ENCODE peak calls at places on chromosomes 5 and 9, in five cellular contexts. R is MM.1S, A is choroid plexus epithelial cell, H is DND-41, S is left ventricle myocardium inferior. I is an unnamed sample.

GRCh38 chr5:6525910-6526309 is 77.3 kb downstream of the UBE2QL1 start:
- DNase-seq in R (peak), A (peak), S (no peak), H (no peak), I (no peak)

GRCh38 chr5:2130361-2130760 is 247.6 kb upstream of the IRX4 start:
- DNase-seq in A (no peak), H (no peak), S (no peak), R (no peak), I (no peak)

GRCh38 chr9:126407125-126407870 is 80.7 kb downstream of the MVB12B start:
- DNase-seq in A (no peak), S (no peak), H (no peak), R (no peak), I (no peak)

GRCh38 chr9:125696106-125696647 is 10.8 kb downstream of the MAPKAP1 start:
- DNase-seq in R (no peak), A (no peak), H (no peak), S (no peak), I (no peak)

GRCh38 chr9:25964239-25964638 is 286.0 kb upstream of the TUSC1 start:
- DNase-seq in A (peak), H (peak), S (no peak), R (peak), I (peak)

GRCh38 chr9:131885144-131885609 is 145.3 kb upstream of the RAPGEF1 start:
- DNase-seq in R (no peak), S (no peak), A (no peak), H (no peak), I (no peak)

GRCh38 chr5:138000102-138000723 is 32.7 kb downstream of the FAM13B start:
- DNase-seq in R (no peak), H (no peak), A (peak), S (no peak), I (peak)

GRCh38 chr9:126722252-126722921 is 82.5 kb upstream of the ZBTB43 start:
- DNase-seq in A (peak), H (peak), R (peak), S (peak), I (peak)

GRCh38 chr5:79512692-79513518 is 1.0 kb downstream of the HOMER1 start:
- DNase-seq in S (no peak), H (no peak), R (no peak), A (peak), I (peak)

GRCh38 chr9:105994970-105995369 is 300.6 kb downstream of the TMEM38B start:
- DNase-seq in R (no peak), H (no peak), S (no peak), A (no peak), I (peak)

GRCh38 chr9:134778841-134779411 is 101.7 kb upstream of the FCN2 start:
- DNase-seq in A (peak), R (no peak), S (peak), H (no peak), I (no peak)

GRCh38 chr9:107600060-107600573 is 110.5 kb upstream of the KLF4 start:
- DNase-seq in A (no peak), S (no peak), R (no peak), H (no peak), I (no peak)

GRCh38 chr5:6710551-6711318 is 2.5 kb upstream of the TENT4A start:
- DNase-seq in H (no peak), A (no peak), R (no peak), S (no peak), I (no peak)

GRCh38 chr5:177043958-177044357 is 21.5 kb downstream of the ZNF346 start:
- DNase-seq in H (no peak), A (no peak), R (no peak), S (no peak), I (no peak)

GRCh38 chr5:97229688-97230285 is 46.7 kb upstream of the RIOK2 start:
- DNase-seq in A (peak), S (no peak), H (no peak), R (no peak), I (no peak)

GRCh38 chr9:19231126-19232035 is 888 bp downstream of the DENND4C start:
- DNase-seq in H (peak), A (peak), R (peak), S (no peak), I (peak)

GRCh38 chr5:93273176-93273575 is 307.8 kb downstream of the NR2F1-AS1 start:
- DNase-seq in H (no peak), A (peak), R (no peak), S (no peak), I (peak)

GRCh38 chr9:117725426-117725887 is 21.3 kb downstream of the TLR4 start:
- DNase-seq in S (no peak), A (peak), R (no peak), H (no peak), I (no peak)

GRCh38 chr9:128118472-128118857 is 9.1 kb downstream of the PTGES2 start:
- DNase-seq in S (no peak), H (no peak), R (no peak), A (no peak), I (peak)

GRCh38 chr5:82815871-82816270 is 261.3 kb downstream of the TMEM167A start:
- DNase-seq in R (no peak), A (peak), S (no peak), H (no peak), I (no peak)

GRCh38 chr9:81814794-81815464 is 113.3 kb upstream of the SPATA31D4 start:
- DNase-seq in H (no peak), S (no peak), A (no peak), R (peak), I (no peak)

GRCh38 chr5:9519537-9519936 is 26.3 kb downstream of the SEMA5A start:
- DNase-seq in S (no peak), A (peak), R (no peak), H (no peak), I (no peak)

GRCh38 chr9:106693546-106693945 is 169.4 kb upstream of the ZNF462 start:
- DNase-seq in A (peak), S (no peak), R (no peak), H (no peak), I (no peak)

GRCh38 chr9:106869028-106869427 is 6.1 kb downstream of the ZNF462 start:
- DNase-seq in H (no peak), A (no peak), R (no peak), S (no peak), I (no peak)

GRCh38 chr5:51382508-51382758 is 815 bp upstream of the ISL1 start:
- DNase-seq in H (no peak), A (no peak), R (no peak), S (no peak), I (peak)

GRCh38 chr5:164335837-164336236 is 830.4 kb downstream of the MAT2B start:
- DNase-seq in A (peak), H (no peak), R (no peak), S (no peak), I (peak)

GRCh38 chr5:154830596-154830995 is 19.8 kb downstream of the FAXDC2 start:
- DNase-seq in A (no peak), S (no peak), R (no peak), H (no peak), I (peak)

GRCh38 chr9:91884153-91884552 is 65.9 kb downstream of the ROR2 start:
- DNase-seq in H (no peak), R (no peak), S (no peak), A (no peak), I (no peak)

GRCh38 chr9:91884746-91885687 is 65.0 kb downstream of the ROR2 start:
- DNase-seq in S (no peak), H (no peak), R (no peak), A (peak), I (no peak)

GRCh38 chr9:91886433-91887031 is 63.5 kb downstream of the ROR2 start:
- DNase-seq in S (no peak), R (no peak), A (peak), H (no peak), I (no peak)

GRCh38 chr9:91883503-91883902 is 66.5 kb downstream of the ROR2 start:
- DNase-seq in H (no peak), A (no peak), R (no peak), S (no peak), I (no peak)

DNA sequence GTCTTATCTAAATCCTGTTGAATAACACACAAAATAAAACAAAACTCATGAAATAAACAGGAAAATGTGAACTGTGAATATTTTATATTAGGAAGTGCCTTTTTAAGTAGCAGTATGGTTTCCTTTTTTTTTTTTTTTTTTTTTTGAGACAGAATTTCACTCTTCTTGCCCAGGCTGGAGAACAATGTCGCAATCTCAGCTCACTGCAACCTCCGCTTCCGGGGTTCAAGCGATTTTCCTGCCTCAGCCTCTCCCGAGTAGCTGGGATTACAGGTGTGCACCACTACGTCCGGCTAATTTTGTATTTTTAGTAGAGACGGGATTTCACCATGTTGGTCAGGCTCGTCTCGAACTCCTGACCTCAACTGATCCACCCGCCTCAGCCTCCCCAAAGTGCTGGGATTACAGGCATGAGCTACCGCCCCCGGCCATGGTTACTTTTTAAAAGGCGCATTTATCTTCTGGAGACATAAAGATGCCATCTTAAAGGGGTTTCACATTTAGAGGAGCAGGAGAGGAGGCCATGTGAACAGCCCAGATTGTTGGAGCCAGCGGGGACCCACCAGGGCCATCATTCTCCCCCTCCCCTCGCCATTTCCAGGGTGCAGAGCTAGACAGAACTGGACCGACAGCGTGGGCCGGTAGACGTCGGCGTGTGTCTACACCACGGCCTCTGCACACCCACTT is 64.1 kb downstream of the ROR2 start:
- DNase-seq in R (no peak), H (no peak), S (no peak), A (no peak), I (no peak)
- H3K4me3 ChIP-seq in R (no peak), H (no peak), S (no peak), A (peak), I (no peak)

GRCh38 chr5:171543486-171543885 is 124.0 kb downstream of the FGF18 start:
- DNase-seq in R (no peak), A (no peak), S (no peak), H (no peak), I (peak)
- TF ChIP-seq CTCF in R (no peak), A (no peak), S (no peak), H (no peak), I (no peak)

DNA sequence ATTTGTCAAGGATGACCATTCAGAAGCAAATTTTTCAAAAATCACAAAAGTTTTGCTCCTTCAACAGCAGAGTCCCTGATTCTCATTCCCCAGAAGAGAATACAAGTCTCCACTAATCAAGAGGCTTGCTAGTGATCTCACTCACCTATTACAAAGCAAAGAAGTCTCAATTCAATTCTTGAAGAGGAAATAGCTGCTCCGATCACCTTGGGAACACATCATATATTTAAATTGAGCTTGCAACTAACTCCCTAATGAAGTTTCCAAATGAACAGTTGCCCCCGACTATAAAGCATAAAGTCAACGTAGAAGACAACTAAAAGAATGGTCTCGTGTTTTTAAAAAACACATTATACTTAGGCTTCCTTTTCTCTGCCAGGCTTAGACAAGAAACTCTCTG is 1.6 kb downstream of the LIFR start:
- DNase-seq in H (no peak), R (no peak), A (no peak), S (no peak), I (no peak)
- H3K4me3 ChIP-seq in H (no peak), R (no peak), A (peak), S (peak), I (no peak)

DNA sequence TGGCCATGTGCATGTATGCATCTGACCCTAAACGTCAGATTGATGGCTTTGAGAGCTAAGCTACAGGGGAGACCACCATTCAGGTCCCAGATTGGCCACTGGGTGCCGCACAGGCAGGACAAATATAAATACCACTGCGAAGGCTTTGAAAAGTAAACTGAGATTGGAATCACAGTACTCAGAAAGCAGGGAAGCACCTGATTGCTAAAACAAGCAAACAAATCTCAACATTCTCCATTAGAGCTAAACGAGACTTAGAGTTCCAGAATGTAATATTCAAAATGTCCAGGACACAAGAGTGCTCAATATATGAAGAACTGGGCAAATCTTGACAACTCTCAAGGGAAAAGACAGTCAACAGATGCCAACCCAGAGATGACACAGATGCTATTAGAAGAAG is 61.0 kb upstream of the GFPT2 start:
- DNase-seq in H (no peak), A (no peak), R (no peak), S (no peak), I (no peak)
- TF ChIP-seq CTCF in H (no peak), A (no peak), R (no peak), S (no peak), I (no peak)

DNA sequence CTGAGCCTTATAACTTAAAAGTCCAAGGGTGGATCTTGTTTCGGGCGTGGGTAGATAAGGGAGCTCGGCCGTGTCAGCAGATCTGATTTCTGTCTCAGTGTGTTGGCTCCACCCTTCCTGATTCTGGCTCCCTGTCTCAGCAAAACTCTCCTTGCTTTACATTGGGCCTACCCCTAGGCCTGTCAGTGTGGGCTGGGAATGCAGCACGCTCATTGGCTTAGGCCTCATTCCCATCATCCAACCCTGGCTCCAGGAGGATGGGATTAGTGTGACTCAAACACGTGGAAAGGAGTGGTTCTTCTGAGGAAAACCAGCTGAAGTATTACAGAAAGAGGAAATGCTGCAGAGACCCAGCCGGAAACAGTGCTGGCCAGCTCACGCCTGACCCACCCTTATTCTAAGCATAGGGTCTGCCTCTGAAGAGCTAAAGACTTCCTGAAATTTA is 59.9 kb downstream of the ZFAND5 start:
- DNase-seq in H (no peak), A (peak), S (peak), R (peak), I (peak)
- H3K4me3 ChIP-seq in H (no peak), A (peak), S (peak), R (no peak), I (no peak)

GRCh38 chr9:137236238-137236935 is 4.7 kb upstream of the TUBB4B start:
- DNase-seq in H (peak), R (peak), A (peak), S (peak), I (peak)

GRCh38 chr9:137236936-137237421 is 4.1 kb upstream of the TUBB4B start:
- DNase-seq in A (no peak), R (no peak), S (no peak), H (no peak), I (no peak)

GRCh38 chr9:137235424-137236237 is 4.9 kb downstream of the SLC34A3 start:
- DNase-seq in H (no peak), R (no peak), S (no peak), A (no peak), I (no peak)

GRCh38 chr9:137240321-137240840 is 706 bp upstream of the TUBB4B start:
- DNase-seq in H (peak), R (peak), A (peak), S (peak), I (peak)

GRCh38 chr9:137237759-137238726 is 3.0 kb upstream of the TUBB4B start:
- DNase-seq in R (no peak), A (no peak), S (no peak), H (no peak), I (no peak)
- TF ChIP-seq CTCF in R (no peak), A (no peak), S (no peak), H (no peak), I (no peak)

GRCh38 chr5:160420331-160420610 is 1.4 kb upstream of the PTTG1 start:
- DNase-seq in R (peak), A (no peak), S (no peak), H (no peak), I (no peak)

GRCh38 chr5:160419458-160420330 is 813 bp upstream of the SLU7 start:
- DNase-seq in S (no peak), A (no peak), H (no peak), R (no peak), I (no peak)

GRCh38 chr5:160421625-160422258 is at the start of gene PTTG1:
- DNase-seq in H (peak), R (peak), S (peak), A (peak), I (peak)

GRCh38 chr5:160418561-160419457 is at the start of gene SLU7:
- DNase-seq in R (peak), A (peak), H (peak), S (peak), I (peak)

GRCh38 chr5:160423025-160423554 is 1.4 kb downstream of the PTTG1 start:
- DNase-seq in R (no peak), S (no peak), H (no peak), A (no peak), I (peak)
- H3K4me3 ChIP-seq in R (peak), S (no peak), H (peak), A (no peak), I (peak)

GRCh38 chr9:37369671-37370070 is 52.8 kb upstream of the GRHPR start:
- DNase-seq in A (no peak), S (no peak), H (no peak), R (no peak), I (no peak)

GRCh38 chr9:37364136-37364535 is 58.4 kb upstream of the GRHPR start:
- DNase-seq in A (no peak), S (no peak), R (no peak), H (no peak), I (no peak)

GRCh38 chr9:37362430-37362829 is 60.1 kb upstream of the GRHPR start:
- DNase-seq in A (no peak), R (no peak), S (no peak), H (no peak), I (no peak)

GRCh38 chr9:37363124-37363523 is 59.4 kb upstream of the GRHPR start:
- DNase-seq in A (no peak), H (no peak), R (no peak), S (no peak), I (no peak)

GRCh38 chr9:37364751-37365360 is 57.6 kb upstream of the GRHPR start:
- DNase-seq in S (no peak), H (peak), A (no peak), R (no peak), I (peak)
- TF ChIP-seq CTCF in S (no peak), H (peak), A (peak), R (peak), I (no peak)

DNA sequence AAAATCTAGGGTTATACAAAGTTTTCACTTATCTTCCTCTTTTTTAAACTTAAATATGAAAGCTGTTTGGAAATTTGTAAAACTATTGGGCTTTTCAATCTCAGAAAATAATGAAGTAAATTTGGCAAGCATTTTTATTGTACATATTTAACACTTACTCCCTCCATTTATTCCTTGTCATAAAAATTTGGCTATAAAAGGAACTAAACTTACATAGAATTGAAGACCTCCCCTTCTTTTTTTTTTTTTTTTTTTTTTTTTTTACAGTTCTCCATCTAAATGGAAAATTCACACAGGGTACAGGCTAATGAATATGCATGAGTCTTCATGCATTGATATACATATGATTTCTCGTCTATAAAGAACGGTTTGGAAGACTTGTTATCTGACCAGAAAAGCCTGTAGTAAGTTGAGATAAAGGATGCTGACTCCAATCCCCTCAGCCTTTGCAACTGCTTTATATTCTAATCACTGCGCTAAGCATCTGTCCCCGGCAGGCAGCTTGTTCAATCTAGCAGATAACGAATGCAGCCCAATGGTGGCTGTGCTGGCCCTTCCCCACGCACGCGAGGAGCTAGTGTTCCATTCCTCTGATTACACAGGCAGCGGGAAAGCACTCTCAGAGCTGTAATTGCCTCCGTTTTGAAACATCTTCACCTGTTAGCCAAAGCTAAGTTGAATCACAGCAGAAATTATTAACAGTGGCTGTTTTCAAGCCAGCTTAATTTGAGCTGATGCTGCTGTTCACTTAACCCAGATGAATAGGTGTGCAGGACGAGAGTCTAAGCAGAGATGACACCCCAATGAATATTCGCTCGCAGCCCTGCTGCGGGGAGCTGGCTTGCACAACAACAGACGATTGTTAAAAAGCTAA is 453.8 kb upstream of the ZNF608 start:
- DNase-seq in S (no peak), R (no peak), H (no peak), A (peak), I (no peak)
- H3K4me3 ChIP-seq in S (peak), R (no peak), H (no peak), A (peak), I (no peak)

GRCh38 chr9:98255064-98255577 is 328 bp downstream of the TBC1D2 start:
- DNase-seq in R (no peak), A (peak), H (no peak), S (no peak), I (peak)
- TF ChIP-seq CTCF in R (no peak), A (peak), H (no peak), S (no peak), I (no peak)